ENCODE peak calls at places on chromosomes 5 and 9, in six cellular contexts. O is breast epithelium, W is K562, D is uterus, K is A549, T is GM12891. L is an unnamed sample.

GRCh38 chr5:151475378-151475777 is 28.0 kb downstream of the SLC36A1 start:
- DNase-seq in O (no peak), W (no peak), D (no peak), K (no peak), T (no peak), L (no peak)

GRCh38 chr5:45521067-45521466 is 175.1 kb downstream of the HCN1 start:
- DNase-seq in O (no peak), W (peak), D (no peak), K (no peak), T (no peak), L (peak)

GRCh38 chr5:665956-666711 is 27.0 kb downstream of the TPPP start:
- DNase-seq in O (no peak), W (no peak), D (no peak), K (no peak), T (no peak), L (no peak)

GRCh38 chr5:53334431-53334941 is 145.9 kb upstream of the FST start:
- DNase-seq in O (no peak), W (no peak), D (no peak), K (no peak), T (no peak), L (no peak)

GRCh38 chr5:113047234-113047633 is 70.6 kb downstream of the DCP2 start:
- DNase-seq in O (no peak), W (peak), D (no peak), K (no peak), T (no peak), L (peak)

GRCh38 chr5:139765409-139766217 is 30.0 kb upstream of the PSD2 start:
- DNase-seq in O (peak), W (peak), D (peak), K (peak), T (peak), L (peak)

GRCh38 chr9:73548201-73548600 is 396.5 kb downstream of the ANXA1 start:
- DNase-seq in O (no peak), W (no peak), D (no peak), K (no peak), T (no peak), L (no peak)

GRCh38 chr9:79041266-79041665 is 530.5 kb upstream of the TLE4 start:
- DNase-seq in O (no peak), W (no peak), D (no peak), K (no peak), T (no peak), L (no peak)

GRCh38 chr5:55994998-55995914 is 493 bp upstream of the IL6ST start:
- DNase-seq in O (peak), W (peak), D (peak), K (peak), T (peak), L (peak)
- TF ChIP-seq POLR2A in O (peak), W (peak), D (peak), K (peak), T (peak), L (peak)

GRCh38 chr5:65624570-65625555 is at the start of the genes SHLD3 and TRAPPC13:
- DNase-seq in O (peak), W (peak), D (peak), K (peak), T (peak), L (peak)

GRCh38 chr5:65625743-65626142 is 916 bp downstream of the SHLD3 start:
- DNase-seq in O (no peak), W (peak), D (no peak), K (no peak), T (no peak), L (peak)

GRCh38 chr5:65620021-65620420 is 4.1 kb downstream of the TRIM23 start:
- DNase-seq in O (no peak), W (no peak), D (no peak), K (no peak), T (no peak), L (no peak)

GRCh38 chr5:65623482-65623881 is 651 bp downstream of the TRIM23 start:
- DNase-seq in O (no peak), W (peak), D (no peak), K (no peak), T (no peak), L (peak)

DNA sequence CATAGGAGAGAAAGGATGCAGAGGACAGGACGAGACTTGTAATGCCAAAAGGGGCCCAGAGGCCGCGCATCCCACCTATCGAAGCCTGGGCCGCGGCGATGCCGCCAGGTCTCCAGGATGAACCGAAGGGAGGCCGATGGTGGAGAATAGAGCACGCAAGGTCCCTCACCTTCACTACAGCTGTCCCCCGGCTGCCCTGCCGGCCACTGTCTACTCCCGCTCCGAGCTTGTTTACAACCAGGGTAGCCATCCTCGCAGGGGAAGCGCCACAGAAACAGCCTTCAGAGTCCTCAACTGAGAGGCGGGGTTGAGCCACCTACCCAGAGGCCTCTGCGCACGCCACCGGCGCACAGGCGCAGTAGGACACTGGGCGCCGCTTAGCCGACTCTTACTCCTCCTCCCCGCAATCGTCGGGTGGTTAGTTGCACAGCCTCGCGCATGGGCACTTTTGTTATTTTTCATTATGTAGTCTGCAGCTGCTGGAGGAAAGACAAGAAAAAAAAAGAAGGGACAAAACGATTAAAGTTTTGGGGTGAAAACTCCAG is at the start of gene TRIM23:
- DNase-seq in O (peak), W (peak), D (peak), K (peak), T (peak), L (peak)
- TF ChIP-seq POLR2A in O (no peak), W (peak), D (no peak), K (peak), T (peak), L (peak)

GRCh38 chr5:136022965-136023364 is 5.8 kb upstream of the TGFBI start:
- DNase-seq in O (no peak), W (no peak), D (no peak), K (no peak), T (no peak), L (no peak)

GRCh38 chr5:136018814-136019777 is 9.7 kb upstream of the TGFBI start:
- DNase-seq in O (peak), W (no peak), D (peak), K (no peak), T (no peak), L (no peak)

GRCh38 chr5:136021016-136021405 is 7.8 kb upstream of the TGFBI start:
- DNase-seq in O (no peak), W (peak), D (no peak), K (peak), T (no peak), L (no peak)

GRCh38 chr5:136020001-136020382 is 8.8 kb upstream of the TGFBI start:
- DNase-seq in O (no peak), W (no peak), D (no peak), K (no peak), T (no peak), L (no peak)

DNA sequence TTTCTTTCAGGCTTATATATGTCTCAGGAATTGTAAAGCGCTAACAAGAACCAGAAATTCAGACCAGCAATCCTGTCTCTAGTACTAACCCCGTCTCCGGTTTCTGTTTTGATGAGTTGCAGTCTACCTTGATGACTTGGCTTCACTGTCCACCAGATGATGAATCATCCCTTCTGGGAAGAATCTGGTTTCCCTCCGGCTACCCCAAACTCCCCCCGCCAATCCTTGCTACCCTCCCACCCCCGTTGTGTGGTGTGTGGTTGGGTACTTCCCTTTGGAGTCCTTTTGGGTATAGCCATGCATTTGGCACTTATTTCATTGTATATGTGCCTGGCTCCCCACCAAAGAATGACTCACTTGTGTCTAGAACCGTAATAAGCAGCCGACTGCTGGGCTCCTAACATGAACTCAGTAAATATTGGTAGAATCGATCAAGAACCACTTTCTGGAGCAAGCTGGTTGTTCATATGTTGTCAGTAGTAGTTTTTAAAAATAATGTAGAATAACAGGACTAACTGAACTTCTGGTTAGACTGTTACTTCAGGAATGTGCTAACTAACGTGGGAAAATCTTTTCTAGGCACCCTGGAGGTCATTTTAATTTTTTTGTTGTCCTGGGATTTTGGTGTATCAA is 8.3 kb upstream of the TGFBI start:
- DNase-seq in O (no peak), W (peak), D (peak), K (peak), T (no peak), L (no peak)
- TF ChIP-seq POLR2A in O (no peak), W (no peak), D (no peak), K (no peak), T (no peak), L (no peak)

GRCh38 chr5:170301149-170301548 is 3.6 kb upstream of the LCP2 start:
- DNase-seq in O (no peak), W (no peak), D (no peak), K (no peak), T (no peak), L (no peak)

GRCh38 chr5:170296935-170297588 is 515 bp downstream of the LCP2 start:
- DNase-seq in O (no peak), W (peak), D (no peak), K (no peak), T (no peak), L (peak)

GRCh38 chr5:170300361-170301013 is 2.9 kb upstream of the LCP2 start:
- DNase-seq in O (no peak), W (no peak), D (no peak), K (no peak), T (no peak), L (no peak)

GRCh38 chr5:170296036-170296934 is 1.3 kb downstream of the LCP2 start:
- DNase-seq in O (no peak), W (peak), D (no peak), K (no peak), T (no peak), L (peak)

GRCh38 chr5:170297589-170298462 is at the start of gene LCP2:
- DNase-seq in O (no peak), W (no peak), D (no peak), K (no peak), T (no peak), L (no peak)
- TF ChIP-seq POLR2A in O (no peak), W (no peak), D (no peak), K (no peak), T (peak), L (no peak)

DNA sequence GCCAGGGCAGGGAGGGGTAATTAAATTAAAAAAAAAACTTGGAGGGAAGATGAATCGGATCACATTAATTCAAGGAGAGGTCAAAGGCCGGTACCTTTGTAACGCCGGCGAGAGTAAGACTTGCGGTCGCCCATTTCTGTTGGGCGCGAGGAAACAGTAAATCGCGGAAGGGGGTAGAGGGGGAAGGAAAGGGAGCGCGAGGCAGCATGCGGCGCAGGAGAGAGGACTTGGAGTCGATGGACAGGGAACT is 324 bp upstream of the RGMB start:
- DNase-seq in O (no peak), W (no peak), D (no peak), K (no peak), T (no peak), L (no peak)
- TF ChIP-seq POLR2A in O (no peak), W (no peak), D (no peak), K (peak), T (no peak), L (no peak)

GRCh38 chr9:36396985-36397384 is 3.1 kb downstream of the RNF38 start:
- DNase-seq in O (no peak), W (no peak), D (no peak), K (no peak), T (no peak), L (no peak)
- TF ChIP-seq POLR2A in O (no peak), W (no peak), D (no peak), K (no peak), T (no peak), L (no peak)

DNA sequence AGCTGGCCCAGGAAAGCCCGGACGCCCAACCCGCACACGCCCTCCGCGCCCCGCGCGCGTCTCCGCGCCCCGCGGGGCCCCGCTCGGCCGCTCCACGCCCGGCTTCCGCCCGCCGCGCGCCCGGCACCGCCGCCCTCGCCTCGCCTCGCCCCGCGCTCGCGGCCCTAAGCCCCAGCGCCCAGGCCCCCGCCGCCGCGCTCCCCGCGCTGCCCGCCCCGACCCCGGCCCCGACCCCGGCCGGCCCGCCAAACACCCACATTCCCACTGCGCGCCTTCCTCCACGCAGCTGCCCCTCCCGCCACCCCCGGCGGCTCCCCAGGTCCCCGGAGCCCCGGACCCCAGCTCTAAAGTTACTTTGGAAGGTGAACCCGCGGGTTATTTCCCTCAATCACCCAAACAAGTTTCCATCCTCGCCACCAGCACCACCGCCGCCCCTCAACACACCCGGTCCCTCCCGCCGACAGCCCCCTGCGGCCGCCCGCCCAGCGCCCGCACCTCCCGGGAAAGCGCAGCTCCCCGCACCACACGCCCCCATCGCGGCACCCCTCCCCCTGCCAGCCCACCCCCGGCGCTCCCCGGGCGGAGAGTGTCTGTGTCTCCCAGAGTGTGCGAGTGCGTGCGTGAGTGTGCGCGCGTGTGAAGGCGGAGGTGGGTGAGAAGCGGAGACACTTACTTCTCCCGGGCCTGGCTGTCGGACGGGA is 439 bp downstream of the SSBP2 start:
- DNase-seq in O (no peak), W (peak), D (no peak), K (peak), T (peak), L (peak)
- TF ChIP-seq POLR2A in O (no peak), W (no peak), D (no peak), K (no peak), T (peak), L (no peak)

GRCh38 chr5:131796793-131797693 is at the start of gene FNIP1:
- DNase-seq in O (peak), W (peak), D (peak), K (peak), T (peak), L (peak)
- TF ChIP-seq POLR2A in O (peak), W (peak), D (peak), K (peak), T (peak), L (peak)

GRCh38 chr5:141636413-141637265 is at the start of the genes HDAC3 and RELL2:
- DNase-seq in O (peak), W (peak), D (peak), K (peak), T (peak), L (peak)
- TF ChIP-seq POLR2A in O (no peak), W (peak), D (peak), K (peak), T (no peak), L (peak)